ENCODE peak calls at places on chromosomes 2 and 18, in six cellular contexts. T, W, X, Y, V and E are unnamed samples.

GRCh38 chr18:35603528-35603927 is 22.0 kb downstream of the GALNT1 start:
- DNase-seq in T (no peak), W (no peak), X (no peak), Y (no peak), V (no peak), E (no peak)

GRCh38 chr18:80213173-80213572 is 34.1 kb downstream of the PARD6G start:
- DNase-seq in T (no peak), W (no peak), X (no peak), Y (no peak), V (no peak), E (no peak)

GRCh38 chr2:73925853-73926492 is 707 bp upstream of the DGUOK start:
- DNase-seq in T (no peak), W (no peak), X (no peak), Y (no peak), V (no peak), E (no peak)

GRCh38 chr2:217301142-217301541 is 441.3 kb upstream of the TNP1 start:
- DNase-seq in T (no peak), W (no peak), X (no peak), Y (no peak), V (no peak), E (no peak)

GRCh38 chr2:216601632-216602409 is 31.4 kb upstream of the IGFBP2 start:
- DNase-seq in T (no peak), W (no peak), X (no peak), Y (no peak), V (no peak), E (no peak)

GRCh38 chr2:235008584-235009044 is 56.8 kb downstream of the SH3BP4 start:
- DNase-seq in T (no peak), W (no peak), X (no peak), Y (no peak), V (no peak), E (no peak)

GRCh38 chr2:172869861-172870260 is 134.2 kb downstream of the RAPGEF4 start:
- DNase-seq in T (no peak), W (no peak), X (peak; percentile 41), Y (no peak), V (no peak), E (no peak)

GRCh38 chr2:177538323-177538722 is 145.8 kb downstream of the AGPS start:
- DNase-seq in T (no peak), W (no peak), X (no peak), Y (no peak), V (no peak), E (no peak)

GRCh38 chr2:47088371-47089082 is 66.6 kb downstream of the STPG4 start:
- DNase-seq in T (peak; percentile 67), W (peak; percentile 26), X (no peak), Y (no peak), V (no peak), E (no peak)

GRCh38 chr2:130819915-130820861 is 16.5 kb upstream of the ARHGEF4 start:
- DNase-seq in T (no peak), W (no peak), X (peak; percentile 69), Y (no peak), V (no peak), E (no peak)

GRCh38 chr2:80549901-80550300 is 245.3 kb upstream of the LRRTM1 start:
- DNase-seq in T (no peak), W (no peak), X (no peak), Y (no peak), V (no peak), E (no peak)

GRCh38 chr2:84731185-84731584 is 149.7 kb downstream of the TRABD2A start:
- DNase-seq in T (no peak), W (no peak), X (no peak), Y (no peak), V (no peak), E (no peak)

GRCh38 chr2:240593026-240593702 is 6.6 kb downstream of the CAPN10 start:
- DNase-seq in T (no peak), W (no peak), X (no peak), Y (no peak), V (no peak), E (no peak)

GRCh38 chr2:159591221-159591620 is 25.1 kb downstream of the BAZ2B start:
- DNase-seq in T (no peak), W (no peak), X (no peak), Y (no peak), V (no peak), E (no peak)